ENCODE peak calls at places on chromosomes 5 and 9, in five cellular contexts. N is dermis microvascular lymphatic vessel endothelial cell; L is naive B cell; E is CD4-positive, alpha-beta memory T cell; U is Kasumi-1. S is an unnamed sample.
A peak's percentile ranks its signal among the peaks of the same experiment; 100 is the strongest.

GRCh38 chr9:37574996-37575395 is 1.2 kb downstream of the FBXO10 start:
- DNase-seq in L (no peak), E (no peak), N (no peak), U (no peak), S (no peak)

GRCh38 chr9:20031836-20032235 is 243.0 kb upstream of the SLC24A2 start:
- DNase-seq in L (no peak), U (no peak), E (no peak), N (peak; percentile 46), S (no peak)

GRCh38 chr5:156913719-156914370 is 49.2 kb downstream of the TIMD4 start:
- DNase-seq in U (peak; percentile 3), E (peak; percentile 34), N (no peak), L (peak; percentile 40), S (peak; percentile 59)

GRCh38 chr9:134815435-134816214 is 65.0 kb upstream of the FCN2 start:
- DNase-seq in N (no peak), E (no peak), L (no peak), U (no peak), S (no peak)

GRCh38 chr9:132283863-132284262 is 70.9 kb downstream of the SETX start:
- DNase-seq in U (no peak), E (no peak), L (no peak), N (no peak), S (no peak)

GRCh38 chr5:126769703-126770102 is 7.2 kb upstream of the LMNB1 start:
- DNase-seq in U (no peak), L (no peak), N (no peak), E (no peak), S (no peak)

GRCh38 chr5:56244676-56245075 is 11.5 kb upstream of the ANKRD55 start:
- DNase-seq in L (no peak), N (no peak), E (no peak), U (no peak), S (no peak)

GRCh38 chr5:157464518-157465171 is 4.6 kb downstream of the NIPAL4 start:
- DNase-seq in U (no peak), E (no peak), L (no peak), N (peak; percentile 32), S (no peak)

GRCh38 chr5:36584009-36584875 is 22.2 kb upstream of the SLC1A3 start:
- DNase-seq in L (no peak), N (no peak), U (no peak), E (no peak), S (no peak)

GRCh38 chr9:72855890-72856523 is 96.8 kb downstream of the ALDH1A1 start:
- DNase-seq in E (no peak), L (no peak), U (no peak), N (no peak), S (no peak)

GRCh38 chr5:159732220-159732619 is 184.1 kb upstream of the ADRA1B start:
- DNase-seq in U (no peak), E (no peak), L (peak; percentile 14), N (no peak), S (no peak)

GRCh38 chr9:130521715-130522114 is 57.7 kb upstream of the FUBP3 start:
- DNase-seq in U (no peak), L (no peak), E (no peak), N (no peak), S (no peak)

GRCh38 chr5:41527201-41527779 is 16.9 kb upstream of the PLCXD3 start:
- DNase-seq in E (no peak), L (no peak), N (peak; percentile 37), U (no peak), S (no peak)

GRCh38 chr5:90690317-90690716 is 131.7 kb downstream of the ADGRV1 start:
- DNase-seq in U (peak; percentile 31), L (no peak), E (no peak), N (no peak), S (no peak)

GRCh38 chr9:130042406-130042930 is 521 bp downstream of the FNBP1 start:
- DNase-seq in N (peak; percentile 25), L (peak; percentile 45), U (no peak), E (no peak), S (peak; percentile 20)

GRCh38 chr5:171543486-171543885 is 124.0 kb downstream of the FGF18 start:
- DNase-seq in N (no peak), U (no peak), L (no peak), E (no peak), S (no peak)

GRCh38 chr5:149434162-149435014 is 55.3 kb upstream of the IL17B start:
- DNase-seq in L (no peak), N (peak; percentile 68), E (peak; percentile 40), U (peak; percentile 72), S (peak; percentile 36)

GRCh38 chr5:140116716-140117115 is 2.8 kb downstream of the PURA start:
- DNase-seq in E (no peak), U (no peak), N (no peak), L (no peak), S (no peak)

GRCh38 chr5:132099073-132099748 is 25.6 kb downstream of the CSF2 start:
- DNase-seq in E (no peak), L (no peak), N (no peak), U (no peak), S (no peak)

GRCh38 chr9:113957778-113958430 is 81.8 kb downstream of the ZNF618 start:
- DNase-seq in N (peak; percentile 64), U (no peak), L (no peak), E (no peak), S (no peak)

GRCh38 chr9:131609116-131609830 is 64.0 kb downstream of the PRRT1B start:
- DNase-seq in N (peak; percentile 42), E (no peak), U (no peak), L (no peak), S (no peak)

GRCh38 chr9:108151161-108151586 is 661.6 kb upstream of the KLF4 start:
- DNase-seq in L (no peak), E (no peak), N (peak; percentile 63), U (no peak), S (no peak)

GRCh38 chr9:37706290-37706689 is 47.3 kb upstream of the TRMT10B start:
- DNase-seq in L (no peak), N (no peak), U (no peak), E (no peak), S (no peak)

GRCh38 chr5:172699423-172699822 is 58.4 kb downstream of the NEURL1B start:
- DNase-seq in L (no peak), E (no peak), U (no peak), N (no peak), S (no peak)

GRCh38 chr5:180558232-180558631 is 33.1 kb downstream of the SCGB3A1 start:
- DNase-seq in N (no peak), E (no peak), U (no peak), L (no peak), S (no peak)

GRCh38 chr9:136416427-136416826 is 6.0 kb downstream of the PMPCA start:
- DNase-seq in E (no peak), U (no peak), N (no peak), L (no peak), S (no peak)

GRCh38 chr5:31671339-31671741 is 32.4 kb downstream of the PDZD2 start:
- DNase-seq in E (no peak), L (no peak), U (no peak), N (no peak), S (no peak)

GRCh38 chr9:126985870-126986498 is 71.4 kb downstream of the RALGPS1 start:
- DNase-seq in N (peak; percentile 72), E (peak; percentile 97), L (peak; percentile 81), U (peak; percentile 95), S (peak; percentile 9)

GRCh38 chr5:35166043-35166442 is 64.2 kb downstream of the PRLR start:
- DNase-seq in N (no peak), U (no peak), L (no peak), E (no peak), S (no peak)

GRCh38 chr5:27476356-27476988 is 438.1 kb upstream of the CDH9 start:
- DNase-seq in N (no peak), U (no peak), E (no peak), L (no peak), S (no peak)

GRCh38 chr5:15545082-15545481 is 45.1 kb downstream of the FBXL7 start:
- DNase-seq in U (no peak), N (no peak), L (no peak), E (no peak), S (no peak)

GRCh38 chr5:176816791-176817272 is 6.5 kb downstream of the UNC5A start:
- DNase-seq in L (no peak), N (no peak), E (no peak), U (no peak), S (no peak)

GRCh38 chr9:137639303-137640051 is 20.7 kb downstream of the EHMT1 start:
- DNase-seq in N (no peak), L (no peak), E (peak; percentile 40), U (no peak), S (no peak)

GRCh38 chr5:143659614-143660238 is 152.2 kb upstream of the HMHB1 start:
- DNase-seq in N (no peak), E (no peak), L (no peak), U (no peak), S (peak; percentile 27)

GRCh38 chr9:125461501-125462190 is 200.0 kb downstream of the GAPVD1 start:
- DNase-seq in N (no peak), U (no peak), L (no peak), E (no peak), S (no peak)

S was measured in NCI-H146.